ENCODE peak calls at places on chromosomes 12 and 14, in six cellular contexts. One of them, this sample, is unnamed.

GRCh38 chr12:91574391-91574790 is 391.8 kb upstream of the DCN start:
- DNase-seq in A549: no peak
- DNase-seq in aorta: no peak
- DNase-seq in PC-9: no peak
- DNase-seq in tibial nerve: no peak
- DNase-seq in upper lobe of right lung: no peak
- DNase-seq in this sample: no peak

GRCh38 chr14:21995332-21995731 is 321.7 kb upstream of the OR4E1 start:
- DNase-seq in aorta: no peak
- DNase-seq in upper lobe of right lung: no peak
- DNase-seq in tibial nerve: no peak
- DNase-seq in A549: no peak
- DNase-seq in PC-9: no peak
- DNase-seq in this sample: no peak

GRCh38 chr12:12722351-12723146 is 5.4 kb downstream of the CDKN1B start:
- DNase-seq in upper lobe of right lung: no peak
- DNase-seq in A549: peak; percentile 58
- DNase-seq in aorta: no peak
- DNase-seq in tibial nerve: no peak
- DNase-seq in PC-9: no peak
- DNase-seq in this sample: no peak

GRCh38 chr12:126727218-126727601 is 1539.8 kb upstream of the TMEM132C start:
- DNase-seq in A549: no peak
- DNase-seq in upper lobe of right lung: no peak
- DNase-seq in aorta: no peak
- DNase-seq in PC-9: no peak
- DNase-seq in tibial nerve: no peak
- DNase-seq in this sample: no peak

GRCh38 chr14:63287661-63288483 is 30.9 kb downstream of the GPHB5 start:
- DNase-seq in upper lobe of right lung: no peak
- DNase-seq in tibial nerve: no peak
- DNase-seq in A549: no peak
- DNase-seq in aorta: no peak
- DNase-seq in PC-9: no peak
- DNase-seq in this sample: no peak

GRCh38 chr12:93080994-93081809 is 152.1 kb upstream of the EEA1 start:
- DNase-seq in PC-9: peak; percentile 28
- DNase-seq in tibial nerve: no peak
- DNase-seq in upper lobe of right lung: no peak
- DNase-seq in A549: no peak
- DNase-seq in aorta: no peak
- DNase-seq in this sample: peak; percentile 66

GRCh38 chr14:73753887-73754880 is 40.0 kb upstream of the PNMA1 start:
- DNase-seq in upper lobe of right lung: no peak
- DNase-seq in A549: no peak
- DNase-seq in tibial nerve: no peak
- DNase-seq in aorta: no peak
- DNase-seq in PC-9: no peak
- DNase-seq in this sample: peak; percentile 64

GRCh38 chr12:100141666-100141997 is 1.0 kb downstream of the BLTP3B start:
- DNase-seq in aorta: no peak
- DNase-seq in A549: peak; percentile 77
- DNase-seq in tibial nerve: no peak
- DNase-seq in upper lobe of right lung: no peak
- DNase-seq in PC-9: no peak
- DNase-seq in this sample: peak; percentile 69

GRCh38 chr12:118783703-118784102 is 197.6 kb upstream of the SRRM4 start:
- DNase-seq in PC-9: no peak
- DNase-seq in A549: no peak
- DNase-seq in tibial nerve: no peak
- DNase-seq in aorta: no peak
- DNase-seq in upper lobe of right lung: no peak
- DNase-seq in this sample: no peak

GRCh38 chr14:99157676-99158075 is 114.3 kb downstream of the BCL11B start:
- DNase-seq in PC-9: no peak
- DNase-seq in aorta: no peak
- DNase-seq in tibial nerve: no peak
- DNase-seq in A549: no peak
- DNase-seq in upper lobe of right lung: no peak
- DNase-seq in this sample: peak; percentile 16

GRCh38 chr12:89345830-89346740 is 6.2 kb downstream of the DUSP6 start:
- DNase-seq in tibial nerve: no peak
- DNase-seq in A549: no peak
- DNase-seq in aorta: peak; percentile 71
- DNase-seq in upper lobe of right lung: peak; percentile 76
- DNase-seq in PC-9: no peak
- DNase-seq in this sample: no peak

GRCh38 chr12:89344043-89344861 is 8.0 kb downstream of the DUSP6 start:
- DNase-seq in PC-9: no peak
- DNase-seq in A549: no peak
- DNase-seq in aorta: no peak
- DNase-seq in tibial nerve: no peak
- DNase-seq in upper lobe of right lung: no peak
- DNase-seq in this sample: no peak

GRCh38 chr12:89343127-89343526 is 9.2 kb downstream of the DUSP6 start:
- DNase-seq in A549: no peak
- DNase-seq in upper lobe of right lung: no peak
- DNase-seq in aorta: peak; percentile 94
- DNase-seq in tibial nerve: peak; percentile 29
- DNase-seq in PC-9: no peak
- DNase-seq in this sample: no peak

GRCh38 chr12:89345376-89345775 is 6.9 kb downstream of the DUSP6 start:
- DNase-seq in upper lobe of right lung: no peak
- DNase-seq in PC-9: no peak
- DNase-seq in A549: no peak
- DNase-seq in aorta: no peak
- DNase-seq in tibial nerve: no peak
- DNase-seq in this sample: no peak

GRCh38 chr12:89344862-89345202 is 7.5 kb downstream of the DUSP6 start:
- DNase-seq in tibial nerve: no peak
- DNase-seq in PC-9: no peak
- DNase-seq in aorta: no peak
- DNase-seq in upper lobe of right lung: no peak
- DNase-seq in A549: no peak
- DNase-seq in this sample: no peak
- H3K4me1 ChIP-seq in tibial nerve: peaks cover 28% of the 10 kb centered on the region
- H3K4me1 ChIP-seq in PC-9: peaks cover 38% of the 10 kb centered on the region
- H3K4me1 ChIP-seq in aorta: peaks cover 14% of the 10 kb centered on the region
- H3K4me1 ChIP-seq in upper lobe of right lung: peaks cover 49% of the 10 kb centered on the region
- H3K4me1 ChIP-seq in A549: no peaks in the 10 kb centered on the region
- H3K4me1 ChIP-seq in this sample: peaks cover 15% of the 10 kb centered on the region

DNA sequence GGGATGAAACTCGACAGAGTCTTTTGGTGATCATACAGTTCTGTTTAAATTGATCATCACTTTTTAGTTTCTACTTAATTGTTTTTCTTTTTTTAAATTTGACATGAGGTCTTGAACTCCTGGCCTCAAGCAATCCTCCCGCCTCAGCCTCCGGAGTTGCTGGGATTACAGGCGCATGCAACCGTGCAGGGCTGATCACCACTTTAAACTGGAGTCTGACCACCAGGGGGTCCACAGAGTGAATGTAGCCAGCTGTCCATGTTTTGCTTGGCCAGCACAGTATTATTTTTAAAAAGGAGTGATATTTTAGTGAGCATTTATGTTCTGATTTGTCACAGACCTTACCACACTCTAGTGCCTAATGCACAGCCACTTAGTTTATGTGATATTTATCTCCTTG is 10.7 kb downstream of the DAAM1 start:
- DNase-seq in A549: no peak
- DNase-seq in PC-9: no peak
- DNase-seq in upper lobe of right lung: no peak
- DNase-seq in aorta: no peak
- DNase-seq in tibial nerve: no peak
- DNase-seq in this sample: no peak
- H3K4me1 ChIP-seq in A549: no peaks in the 10 kb centered on the region
- H3K4me1 ChIP-seq in PC-9: no peaks in the 10 kb centered on the region
- H3K4me1 ChIP-seq in upper lobe of right lung: peaks cover 20% of the 10 kb centered on the region
- H3K4me1 ChIP-seq in aorta: peaks cover 9% of the 10 kb centered on the region
- H3K4me1 ChIP-seq in tibial nerve: peaks cover 6% of the 10 kb centered on the region
- H3K4me1 ChIP-seq in this sample: peaks cover 6% of the 10 kb centered on the region

DNA sequence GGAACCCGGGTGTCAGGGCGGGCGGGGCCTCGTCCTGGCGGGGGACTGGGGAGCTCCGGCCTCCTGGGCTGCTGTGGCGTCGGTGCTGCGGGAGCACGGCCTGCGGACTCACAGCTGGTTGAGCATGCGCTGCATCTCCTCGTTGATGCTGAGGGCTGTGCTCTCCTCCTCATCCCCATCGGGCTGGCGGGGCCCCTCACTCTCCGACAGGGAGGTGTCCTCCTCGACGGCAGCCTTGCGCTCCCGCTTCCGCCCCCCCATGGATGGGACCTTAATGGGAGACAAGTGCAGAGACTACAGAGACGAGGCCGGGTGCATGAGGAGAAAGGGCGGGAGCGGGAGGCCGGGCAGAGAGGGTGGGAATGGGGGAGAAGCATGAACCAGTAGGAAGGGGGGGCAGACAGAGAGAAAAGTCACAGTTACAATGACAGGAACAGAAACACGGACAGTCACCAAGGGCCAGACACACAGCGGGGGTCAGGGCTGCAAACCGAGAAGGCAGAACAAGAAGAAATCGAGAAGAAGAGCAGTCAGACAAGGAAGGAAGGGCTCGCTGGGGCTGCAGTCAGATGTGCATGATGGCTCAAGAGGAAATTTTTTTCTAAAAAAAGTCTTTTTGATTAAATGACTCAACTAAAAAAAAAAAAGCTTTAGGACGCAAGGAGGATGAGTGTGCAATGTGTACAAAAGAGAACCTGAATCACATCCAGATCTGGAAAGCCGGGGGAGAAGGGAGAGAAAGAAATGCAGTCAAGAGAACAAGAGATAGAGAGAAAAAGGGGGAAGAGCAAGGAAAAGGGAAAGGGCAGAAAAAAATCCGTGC is 7.1 kb downstream of the IFFO1 start:
- DNase-seq in tibial nerve: no peak
- DNase-seq in PC-9: no peak
- DNase-seq in A549: peak; percentile 48
- DNase-seq in aorta: no peak
- DNase-seq in upper lobe of right lung: no peak
- DNase-seq in this sample: peak; percentile 63
- H3K4me1 ChIP-seq in tibial nerve: peaks cover 44% of the 10 kb centered on the region
- H3K4me1 ChIP-seq in PC-9: no peaks in the 10 kb centered on the region
- H3K4me1 ChIP-seq in A549: peaks cover 41% of the 10 kb centered on the region
- H3K4me1 ChIP-seq in aorta: no peaks in the 10 kb centered on the region
- H3K4me1 ChIP-seq in upper lobe of right lung: peaks cover 34% of the 10 kb centered on the region
- H3K4me1 ChIP-seq in this sample: peaks cover 65% of the 10 kb centered on the region

DNA sequence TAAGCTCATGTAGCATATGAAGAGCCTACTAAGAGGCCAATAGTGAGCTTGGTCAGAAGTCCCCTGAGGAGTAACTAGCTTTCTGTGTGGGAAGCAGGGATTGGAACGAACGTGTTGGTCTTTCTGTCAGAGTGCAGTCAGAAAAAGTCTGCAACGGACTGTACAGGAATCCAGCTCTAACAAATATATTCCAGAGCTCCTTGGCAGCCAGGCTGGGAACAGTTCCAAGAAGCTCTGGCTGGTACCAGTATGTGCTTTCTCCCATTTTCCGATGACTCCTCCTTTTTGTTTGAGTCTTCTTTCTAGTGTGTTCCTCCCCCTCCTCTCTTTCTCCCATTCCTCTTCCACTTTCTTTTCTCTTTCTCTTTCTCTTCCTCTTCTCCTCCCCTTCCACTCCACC is 59.8 kb downstream of the TTLL5 start:
- DNase-seq in tibial nerve: peak; percentile 25
- DNase-seq in aorta: peak; percentile 84
- DNase-seq in A549: no peak
- DNase-seq in PC-9: no peak
- DNase-seq in upper lobe of right lung: no peak
- DNase-seq in this sample: no peak
- H3K4me1 ChIP-seq in tibial nerve: no peaks in the 10 kb centered on the region
- H3K4me1 ChIP-seq in aorta: peaks cover 14% of the 10 kb centered on the region
- H3K4me1 ChIP-seq in A549: peaks cover 9% of the 10 kb centered on the region
- H3K4me1 ChIP-seq in PC-9: no peaks in the 10 kb centered on the region
- H3K4me1 ChIP-seq in upper lobe of right lung: peaks cover 10% of the 10 kb centered on the region
- H3K4me1 ChIP-seq in this sample: peaks cover 7% of the 10 kb centered on the region

DNA sequence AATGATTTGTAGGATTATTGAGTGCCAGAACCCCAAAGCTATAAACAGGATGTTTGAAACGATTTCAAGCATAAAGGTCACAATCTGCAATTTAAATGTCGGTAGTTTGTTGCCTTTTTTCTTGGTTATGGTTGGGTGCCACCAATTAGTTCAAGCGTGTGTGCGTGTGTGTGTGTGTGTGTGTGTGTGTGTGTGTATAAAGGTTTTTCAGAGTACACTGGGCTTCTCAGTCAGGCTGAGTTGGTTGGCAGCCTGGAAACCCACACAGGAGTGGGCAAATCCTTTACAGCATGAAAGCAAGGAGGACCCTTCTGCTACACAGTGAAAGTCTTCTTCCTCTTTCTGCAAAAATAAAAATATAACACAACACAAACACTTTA is 13.4 kb upstream of the WSCD2 start:
- DNase-seq in A549: no peak
- DNase-seq in PC-9: no peak
- DNase-seq in upper lobe of right lung: no peak
- DNase-seq in tibial nerve: no peak
- DNase-seq in aorta: no peak
- DNase-seq in this sample: no peak
- H3K4me1 ChIP-seq in A549: no peaks in the 10 kb centered on the region
- H3K4me1 ChIP-seq in PC-9: no peaks in the 10 kb centered on the region
- H3K4me1 ChIP-seq in upper lobe of right lung: no peaks in the 10 kb centered on the region
- H3K4me1 ChIP-seq in tibial nerve: peaks cover 7% of the 10 kb centered on the region
- H3K4me1 ChIP-seq in aorta: no peaks in the 10 kb centered on the region
- H3K4me1 ChIP-seq in this sample: no peaks in the 10 kb centered on the region

GRCh38 chr12:111413442-111414086 is 7.8 kb downstream of the SH2B3 start:
- DNase-seq in upper lobe of right lung: no peak
- DNase-seq in tibial nerve: no peak
- DNase-seq in PC-9: no peak
- DNase-seq in A549: no peak
- DNase-seq in aorta: no peak
- DNase-seq in this sample: no peak
- H3K4me1 ChIP-seq in upper lobe of right lung: peaks cover 52% of the 10 kb centered on the region
- H3K4me1 ChIP-seq in tibial nerve: peaks cover 53% of the 10 kb centered on the region
- H3K4me1 ChIP-seq in PC-9: peaks cover 33% of the 10 kb centered on the region
- H3K4me1 ChIP-seq in A549: peaks cover 28% of the 10 kb centered on the region
- H3K4me1 ChIP-seq in aorta: no peaks in the 10 kb centered on the region
- H3K4me1 ChIP-seq in this sample: peaks cover 62% of the 10 kb centered on the region

DNA sequence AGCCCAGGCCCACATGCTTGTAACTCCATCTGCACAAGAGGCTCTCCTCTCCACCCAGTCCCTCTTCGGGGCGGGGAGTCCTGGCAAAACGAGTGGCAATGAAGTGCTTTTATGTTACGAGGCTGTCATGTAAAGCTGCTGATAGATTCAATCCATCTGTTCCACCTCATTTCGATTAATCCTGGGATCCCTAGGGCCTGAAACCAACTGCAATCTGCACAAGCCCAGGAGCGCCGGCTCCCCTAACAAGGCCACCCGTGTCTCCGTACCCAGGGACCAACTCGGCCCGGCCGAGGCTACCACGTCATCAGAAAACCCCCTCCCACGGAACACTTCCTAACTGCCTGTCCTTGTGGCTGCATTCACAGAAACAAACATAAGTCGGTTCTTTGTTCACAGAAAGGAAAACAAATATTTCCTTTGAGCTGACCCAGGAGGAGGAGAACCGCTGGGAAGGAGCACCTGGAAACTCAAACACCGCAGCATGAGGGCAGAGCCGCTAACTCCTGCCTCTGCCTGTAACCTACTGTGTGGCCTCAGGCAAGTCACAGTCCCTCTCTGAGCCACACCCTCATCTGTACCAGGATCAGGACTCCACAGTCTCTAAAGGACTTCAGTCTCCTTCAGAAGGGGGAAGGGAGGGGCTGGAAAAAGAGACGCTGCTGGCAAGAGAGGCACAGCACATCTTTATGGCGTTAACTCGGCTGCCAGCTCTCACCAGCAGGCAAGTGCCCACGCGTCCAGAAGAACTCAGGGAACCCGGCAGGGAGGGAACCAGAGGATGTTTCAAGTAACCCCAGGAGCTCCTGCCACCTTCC is 47.8 kb downstream of the CCDC88C start:
- DNase-seq in upper lobe of right lung: no peak
- DNase-seq in A549: no peak
- DNase-seq in PC-9: no peak
- DNase-seq in aorta: no peak
- DNase-seq in tibial nerve: no peak
- DNase-seq in this sample: no peak
- H3K4me1 ChIP-seq in upper lobe of right lung: peaks cover 75% of the 10 kb centered on the region
- H3K4me1 ChIP-seq in A549: no peaks in the 10 kb centered on the region
- H3K4me1 ChIP-seq in PC-9: peaks cover 48% of the 10 kb centered on the region
- H3K4me1 ChIP-seq in aorta: no peaks in the 10 kb centered on the region
- H3K4me1 ChIP-seq in tibial nerve: peaks cover 29% of the 10 kb centered on the region
- H3K4me1 ChIP-seq in this sample: no peaks in the 10 kb centered on the region

This sample was measured in SJSA1.